ENCODE peak calls at places on chromosomes 4 and X, in seven cellular contexts. One of them, this sample, is unnamed.

GRCh38 chr4:165921546-165921945 is 48.5 kb downstream of the TLL1 start:
- DNase-seq in stimulated activated CD4-positive, alpha-beta T cell treated with anti-CD3 and anti-CD28 coated beads, Interleukin-2, amount 100 ng/mL, for 48 hours: no peak
- DNase-seq in occipital lobe: no peak
- DNase-seq in nucleus accumbens: no peak
- DNase-seq in epithelial cell of esophagus: no peak
- DNase-seq in Karpas-422: no peak
- DNase-seq in BJ: no peak
- DNase-seq in this sample: no peak

GRCh38 chr4:110164251-110164650 is 34.2 kb downstream of the ELOVL6 start:
- DNase-seq in stimulated activated CD4-positive, alpha-beta T cell treated with anti-CD3 and anti-CD28 coated beads, Interleukin-2, amount 100 ng/mL, for 48 hours: no peak
- DNase-seq in occipital lobe: no peak
- DNase-seq in nucleus accumbens: no peak
- DNase-seq in epithelial cell of esophagus: peak
- DNase-seq in Karpas-422: no peak
- DNase-seq in BJ: no peak
- DNase-seq in this sample: no peak

GRCh38 chr4:146369446-146369845 is 152.3 kb downstream of the SLC10A7 start:
- DNase-seq in stimulated activated CD4-positive, alpha-beta T cell treated with anti-CD3 and anti-CD28 coated beads, Interleukin-2, amount 100 ng/mL, for 48 hours: no peak
- DNase-seq in occipital lobe: no peak
- DNase-seq in nucleus accumbens: no peak
- DNase-seq in epithelial cell of esophagus: no peak
- DNase-seq in Karpas-422: no peak
- DNase-seq in BJ: no peak
- DNase-seq in this sample: no peak

GRCh38 chr4:19024047-19024446 is 1002.5 kb upstream of the LCORL start:
- DNase-seq in stimulated activated CD4-positive, alpha-beta T cell treated with anti-CD3 and anti-CD28 coated beads, Interleukin-2, amount 100 ng/mL, for 48 hours: no peak
- DNase-seq in occipital lobe: no peak
- DNase-seq in nucleus accumbens: no peak
- DNase-seq in epithelial cell of esophagus: no peak
- DNase-seq in Karpas-422: no peak
- DNase-seq in BJ: no peak
- DNase-seq in this sample: no peak

GRCh38 chrX:129981752-129982299 is 609 bp upstream of the BCORL1 start:
- DNase-seq in stimulated activated CD4-positive, alpha-beta T cell treated with anti-CD3 and anti-CD28 coated beads, Interleukin-2, amount 100 ng/mL, for 48 hours: no peak
- DNase-seq in occipital lobe: no peak
- DNase-seq in nucleus accumbens: no peak
- DNase-seq in epithelial cell of esophagus: no peak
- DNase-seq in Karpas-422: peak
- DNase-seq in BJ: no peak
- DNase-seq in this sample: no peak

GRCh38 chrX:12972867-12973560 is 1.9 kb upstream of the TMSB4X start:
- DNase-seq in stimulated activated CD4-positive, alpha-beta T cell treated with anti-CD3 and anti-CD28 coated beads, Interleukin-2, amount 100 ng/mL, for 48 hours: peak
- DNase-seq in occipital lobe: no peak
- DNase-seq in nucleus accumbens: no peak
- DNase-seq in epithelial cell of esophagus: no peak
- DNase-seq in Karpas-422: no peak
- DNase-seq in BJ: no peak
- DNase-seq in this sample: no peak

GRCh38 chr4:100169796-100170485 is 20.3 kb downstream of the DDIT4L start:
- DNase-seq in stimulated activated CD4-positive, alpha-beta T cell treated with anti-CD3 and anti-CD28 coated beads, Interleukin-2, amount 100 ng/mL, for 48 hours: no peak
- DNase-seq in occipital lobe: no peak
- DNase-seq in nucleus accumbens: no peak
- DNase-seq in epithelial cell of esophagus: no peak
- DNase-seq in Karpas-422: no peak
- DNase-seq in BJ: no peak
- DNase-seq in this sample: no peak

GRCh38 chr4:67896421-67897065 is 12.7 kb upstream of the TMPRSS11D start:
- DNase-seq in stimulated activated CD4-positive, alpha-beta T cell treated with anti-CD3 and anti-CD28 coated beads, Interleukin-2, amount 100 ng/mL, for 48 hours: no peak
- DNase-seq in occipital lobe: peak
- DNase-seq in nucleus accumbens: no peak
- DNase-seq in epithelial cell of esophagus: no peak
- DNase-seq in Karpas-422: no peak
- DNase-seq in BJ: no peak
- DNase-seq in this sample: no peak

GRCh38 chrX:109049903-109050302 is 313.5 kb upstream of the IRS4 start:
- DNase-seq in stimulated activated CD4-positive, alpha-beta T cell treated with anti-CD3 and anti-CD28 coated beads, Interleukin-2, amount 100 ng/mL, for 48 hours: no peak
- DNase-seq in occipital lobe: no peak
- DNase-seq in nucleus accumbens: no peak
- DNase-seq in epithelial cell of esophagus: peak
- DNase-seq in Karpas-422: no peak
- DNase-seq in BJ: no peak
- DNase-seq in this sample: no peak

GRCh38 chrX:40479777-40480318 is 100.9 kb upstream of the ATP6AP2 start:
- DNase-seq in stimulated activated CD4-positive, alpha-beta T cell treated with anti-CD3 and anti-CD28 coated beads, Interleukin-2, amount 100 ng/mL, for 48 hours: no peak
- DNase-seq in occipital lobe: no peak
- DNase-seq in nucleus accumbens: no peak
- DNase-seq in epithelial cell of esophagus: no peak
- DNase-seq in Karpas-422: no peak
- DNase-seq in BJ: no peak
- DNase-seq in this sample: no peak

GRCh38 chr4:136962868-136963267 is 569.4 kb downstream of the PCDH18 start:
- DNase-seq in stimulated activated CD4-positive, alpha-beta T cell treated with anti-CD3 and anti-CD28 coated beads, Interleukin-2, amount 100 ng/mL, for 48 hours: no peak
- DNase-seq in occipital lobe: no peak
- DNase-seq in nucleus accumbens: no peak
- DNase-seq in epithelial cell of esophagus: no peak
- DNase-seq in Karpas-422: no peak
- DNase-seq in BJ: no peak
- DNase-seq in this sample: no peak

GRCh38 chrX:55119271-55119670 is 30.5 kb downstream of the PAGE2 start:
- DNase-seq in stimulated activated CD4-positive, alpha-beta T cell treated with anti-CD3 and anti-CD28 coated beads, Interleukin-2, amount 100 ng/mL, for 48 hours: no peak
- DNase-seq in occipital lobe: no peak
- DNase-seq in nucleus accumbens: no peak
- DNase-seq in epithelial cell of esophagus: no peak
- DNase-seq in Karpas-422: no peak
- DNase-seq in BJ: no peak
- DNase-seq in this sample: no peak

GRCh38 chrX:19805054-19805690 is 82.2 kb downstream of the SH3KBP1 start:
- DNase-seq in stimulated activated CD4-positive, alpha-beta T cell treated with anti-CD3 and anti-CD28 coated beads, Interleukin-2, amount 100 ng/mL, for 48 hours: no peak
- DNase-seq in occipital lobe: no peak
- DNase-seq in nucleus accumbens: no peak
- DNase-seq in epithelial cell of esophagus: no peak
- DNase-seq in Karpas-422: no peak
- DNase-seq in BJ: no peak
- DNase-seq in this sample: no peak

GRCh38 chr4:63302792-63303191 is 1106.5 kb downstream of the TECRL start:
- DNase-seq in stimulated activated CD4-positive, alpha-beta T cell treated with anti-CD3 and anti-CD28 coated beads, Interleukin-2, amount 100 ng/mL, for 48 hours: no peak
- DNase-seq in occipital lobe: no peak
- DNase-seq in nucleus accumbens: no peak
- DNase-seq in epithelial cell of esophagus: no peak
- DNase-seq in Karpas-422: no peak
- DNase-seq in BJ: no peak
- DNase-seq in this sample: no peak

GRCh38 chrX:9595131-9595530 is 130.3 kb downstream of the TBL1X start:
- DNase-seq in stimulated activated CD4-positive, alpha-beta T cell treated with anti-CD3 and anti-CD28 coated beads, Interleukin-2, amount 100 ng/mL, for 48 hours: no peak
- DNase-seq in occipital lobe: no peak
- DNase-seq in nucleus accumbens: no peak
- DNase-seq in epithelial cell of esophagus: no peak
- DNase-seq in Karpas-422: no peak
- DNase-seq in BJ: no peak
- DNase-seq in this sample: no peak

GRCh38 chrX:72317139-72317538 is 11.4 kb upstream of the CITED1 start:
- DNase-seq in stimulated activated CD4-positive, alpha-beta T cell treated with anti-CD3 and anti-CD28 coated beads, Interleukin-2, amount 100 ng/mL, for 48 hours: no peak
- DNase-seq in occipital lobe: no peak
- DNase-seq in nucleus accumbens: no peak
- DNase-seq in epithelial cell of esophagus: no peak
- DNase-seq in Karpas-422: no peak
- DNase-seq in BJ: no peak
- DNase-seq in this sample: no peak

GRCh38 chr4:108149588-108150380 is 18.9 kb downstream of the LEF1 start:
- DNase-seq in stimulated activated CD4-positive, alpha-beta T cell treated with anti-CD3 and anti-CD28 coated beads, Interleukin-2, amount 100 ng/mL, for 48 hours: no peak
- DNase-seq in occipital lobe: no peak
- DNase-seq in nucleus accumbens: no peak
- DNase-seq in epithelial cell of esophagus: no peak
- DNase-seq in Karpas-422: no peak
- DNase-seq in BJ: peak
- DNase-seq in this sample: no peak

GRCh38 chr4:94127707-94128328 is 79.8 kb upstream of the SMARCAD1 start:
- DNase-seq in stimulated activated CD4-positive, alpha-beta T cell treated with anti-CD3 and anti-CD28 coated beads, Interleukin-2, amount 100 ng/mL, for 48 hours: no peak
- DNase-seq in occipital lobe: no peak
- DNase-seq in nucleus accumbens: no peak
- DNase-seq in epithelial cell of esophagus: peak
- DNase-seq in Karpas-422: peak
- DNase-seq in BJ: no peak
- DNase-seq in this sample: no peak

GRCh38 chr4:57187241-57187640 is 77.1 kb upstream of the IGFBP7 start:
- DNase-seq in stimulated activated CD4-positive, alpha-beta T cell treated with anti-CD3 and anti-CD28 coated beads, Interleukin-2, amount 100 ng/mL, for 48 hours: no peak
- DNase-seq in occipital lobe: no peak
- DNase-seq in nucleus accumbens: no peak
- DNase-seq in epithelial cell of esophagus: peak
- DNase-seq in Karpas-422: no peak
- DNase-seq in BJ: no peak
- DNase-seq in this sample: no peak

GRCh38 chrX:118634336-118634735 is 93.1 kb upstream of the IL13RA1 start:
- DNase-seq in stimulated activated CD4-positive, alpha-beta T cell treated with anti-CD3 and anti-CD28 coated beads, Interleukin-2, amount 100 ng/mL, for 48 hours: no peak
- DNase-seq in occipital lobe: no peak
- DNase-seq in nucleus accumbens: no peak
- DNase-seq in epithelial cell of esophagus: no peak
- DNase-seq in Karpas-422: no peak
- DNase-seq in BJ: no peak
- DNase-seq in this sample: no peak

GRCh38 chr4:89469930-89470375 is 162.4 kb upstream of the GPRIN3 start:
- DNase-seq in stimulated activated CD4-positive, alpha-beta T cell treated with anti-CD3 and anti-CD28 coated beads, Interleukin-2, amount 100 ng/mL, for 48 hours: peak
- DNase-seq in occipital lobe: no peak
- DNase-seq in nucleus accumbens: no peak
- DNase-seq in epithelial cell of esophagus: peak
- DNase-seq in Karpas-422: no peak
- DNase-seq in BJ: peak
- DNase-seq in this sample: no peak

GRCh38 chr4:60757986-60758385 is 442.1 kb upstream of the ADGRL3 start:
- DNase-seq in stimulated activated CD4-positive, alpha-beta T cell treated with anti-CD3 and anti-CD28 coated beads, Interleukin-2, amount 100 ng/mL, for 48 hours: no peak
- DNase-seq in occipital lobe: no peak
- DNase-seq in nucleus accumbens: no peak
- DNase-seq in epithelial cell of esophagus: no peak
- DNase-seq in Karpas-422: no peak
- DNase-seq in BJ: no peak
- DNase-seq in this sample: no peak

GRCh38 chr4:6695660-6696581 is 2.2 kb downstream of the S100P start:
- DNase-seq in stimulated activated CD4-positive, alpha-beta T cell treated with anti-CD3 and anti-CD28 coated beads, Interleukin-2, amount 100 ng/mL, for 48 hours: no peak
- DNase-seq in occipital lobe: no peak
- DNase-seq in nucleus accumbens: no peak
- DNase-seq in epithelial cell of esophagus: peak
- DNase-seq in Karpas-422: no peak
- DNase-seq in BJ: no peak
- DNase-seq in this sample: no peak

GRCh38 chrX:257681-258289 is 23.4 kb upstream of the PLCXD1 start:
- DNase-seq in stimulated activated CD4-positive, alpha-beta T cell treated with anti-CD3 and anti-CD28 coated beads, Interleukin-2, amount 100 ng/mL, for 48 hours: no peak
- DNase-seq in occipital lobe: no peak
- DNase-seq in nucleus accumbens: no peak
- DNase-seq in epithelial cell of esophagus: no peak
- DNase-seq in Karpas-422: no peak
- DNase-seq in BJ: no peak
- DNase-seq in this sample: no peak

GRCh38 chrX:85108165-85108564 is 104.5 kb downstream of the APOOL start:
- DNase-seq in stimulated activated CD4-positive, alpha-beta T cell treated with anti-CD3 and anti-CD28 coated beads, Interleukin-2, amount 100 ng/mL, for 48 hours: no peak
- DNase-seq in occipital lobe: no peak
- DNase-seq in nucleus accumbens: no peak
- DNase-seq in epithelial cell of esophagus: peak
- DNase-seq in Karpas-422: no peak
- DNase-seq in BJ: no peak
- DNase-seq in this sample: no peak

GRCh38 chrX:131399692-131400428 is 110.8 kb upstream of the IGSF1 start:
- DNase-seq in stimulated activated CD4-positive, alpha-beta T cell treated with anti-CD3 and anti-CD28 coated beads, Interleukin-2, amount 100 ng/mL, for 48 hours: no peak
- DNase-seq in occipital lobe: no peak
- DNase-seq in nucleus accumbens: no peak
- DNase-seq in epithelial cell of esophagus: peak
- DNase-seq in Karpas-422: no peak
- DNase-seq in BJ: no peak
- DNase-seq in this sample: no peak

GRCh38 chrX:20315140-20315539 is 48.4 kb upstream of the RPS6KA3 start:
- DNase-seq in stimulated activated CD4-positive, alpha-beta T cell treated with anti-CD3 and anti-CD28 coated beads, Interleukin-2, amount 100 ng/mL, for 48 hours: no peak
- DNase-seq in occipital lobe: no peak
- DNase-seq in nucleus accumbens: no peak
- DNase-seq in epithelial cell of esophagus: peak
- DNase-seq in Karpas-422: peak
- DNase-seq in BJ: no peak
- DNase-seq in this sample: no peak

GRCh38 chr4:100099746-100100145 is 90.5 kb downstream of the DDIT4L start:
- DNase-seq in stimulated activated CD4-positive, alpha-beta T cell treated with anti-CD3 and anti-CD28 coated beads, Interleukin-2, amount 100 ng/mL, for 48 hours: no peak
- DNase-seq in occipital lobe: no peak
- DNase-seq in nucleus accumbens: no peak
- DNase-seq in epithelial cell of esophagus: no peak
- DNase-seq in Karpas-422: no peak
- DNase-seq in BJ: no peak
- DNase-seq in this sample: no peak

GRCh38 chr4:183718876-183719275 is 59.8 kb downstream of the TRAPPC11 start:
- DNase-seq in stimulated activated CD4-positive, alpha-beta T cell treated with anti-CD3 and anti-CD28 coated beads, Interleukin-2, amount 100 ng/mL, for 48 hours: no peak
- DNase-seq in occipital lobe: no peak
- DNase-seq in nucleus accumbens: no peak
- DNase-seq in epithelial cell of esophagus: peak
- DNase-seq in Karpas-422: no peak
- DNase-seq in BJ: no peak
- DNase-seq in this sample: no peak

GRCh38 chr4:118335774-118336173 is 17.0 kb downstream of the PRSS12 start:
- DNase-seq in stimulated activated CD4-positive, alpha-beta T cell treated with anti-CD3 and anti-CD28 coated beads, Interleukin-2, amount 100 ng/mL, for 48 hours: no peak
- DNase-seq in occipital lobe: no peak
- DNase-seq in nucleus accumbens: no peak
- DNase-seq in epithelial cell of esophagus: no peak
- DNase-seq in Karpas-422: no peak
- DNase-seq in BJ: no peak
- DNase-seq in this sample: no peak

GRCh38 chr4:112290341-112290740 is 4.6 kb upstream of the TIFA start:
- DNase-seq in stimulated activated CD4-positive, alpha-beta T cell treated with anti-CD3 and anti-CD28 coated beads, Interleukin-2, amount 100 ng/mL, for 48 hours: no peak
- DNase-seq in occipital lobe: no peak
- DNase-seq in nucleus accumbens: no peak
- DNase-seq in epithelial cell of esophagus: no peak
- DNase-seq in Karpas-422: no peak
- DNase-seq in BJ: no peak
- DNase-seq in this sample: no peak

GRCh38 chr4:30838346-30838745 is 118.2 kb downstream of the PCDH7 start:
- DNase-seq in stimulated activated CD4-positive, alpha-beta T cell treated with anti-CD3 and anti-CD28 coated beads, Interleukin-2, amount 100 ng/mL, for 48 hours: no peak
- DNase-seq in occipital lobe: no peak
- DNase-seq in nucleus accumbens: no peak
- DNase-seq in epithelial cell of esophagus: no peak
- DNase-seq in Karpas-422: no peak
- DNase-seq in BJ: no peak
- DNase-seq in this sample: no peak

GRCh38 chr4:13983189-13983790 is 355.8 kb upstream of the BOD1L1 start:
- DNase-seq in stimulated activated CD4-positive, alpha-beta T cell treated with anti-CD3 and anti-CD28 coated beads, Interleukin-2, amount 100 ng/mL, for 48 hours: no peak
- DNase-seq in occipital lobe: no peak
- DNase-seq in nucleus accumbens: no peak
- DNase-seq in epithelial cell of esophagus: no peak
- DNase-seq in Karpas-422: no peak
- DNase-seq in BJ: no peak
- DNase-seq in this sample: no peak

GRCh38 chr4:110216079-110216478 is 17.7 kb upstream of the ELOVL6 start:
- DNase-seq in stimulated activated CD4-positive, alpha-beta T cell treated with anti-CD3 and anti-CD28 coated beads, Interleukin-2, amount 100 ng/mL, for 48 hours: no peak
- DNase-seq in occipital lobe: no peak
- DNase-seq in nucleus accumbens: no peak
- DNase-seq in epithelial cell of esophagus: peak
- DNase-seq in Karpas-422: no peak
- DNase-seq in BJ: no peak
- DNase-seq in this sample: no peak

GRCh38 chrX:17613979-17614572 is 123.2 kb upstream of the SCML1 start:
- DNase-seq in stimulated activated CD4-positive, alpha-beta T cell treated with anti-CD3 and anti-CD28 coated beads, Interleukin-2, amount 100 ng/mL, for 48 hours: no peak
- DNase-seq in occipital lobe: no peak
- DNase-seq in nucleus accumbens: no peak
- DNase-seq in epithelial cell of esophagus: peak
- DNase-seq in Karpas-422: no peak
- DNase-seq in BJ: no peak
- DNase-seq in this sample: no peak

This sample was measured in putamen.